ENCODE peak calls at places on chromosome 1, in four cellular contexts. C is GM12878, Y is HepG2, H is HEK293T. O is an unnamed sample.

GRCh38 chr1:150234647-150235435 is 1.1 kb downstream of the ANP32E start:
- DNase-seq in Y (peak; percentile 51), C (peak; percentile 80), H (peak; percentile 71), O (peak; percentile 86)

GRCh38 chr1:239011382-239011781 is 375.0 kb upstream of the CHRM3 start:
- DNase-seq in Y (no peak), C (no peak), H (no peak), O (no peak)

GRCh38 chr1:182684128-182684828 is at the start of gene RGS8:
- DNase-seq in H (no peak), Y (no peak), C (no peak), O (no peak)

GRCh38 chr1:182617734-182618288 is 13.6 kb upstream of the RGS16 start:
- DNase-seq in H (no peak), Y (no peak), C (no peak), O (no peak)

GRCh38 chr1:38076038-38076437 is 29.4 kb upstream of the POU3F1 start:
- DNase-seq in Y (no peak), H (peak; percentile 51), C (no peak), O (peak; percentile 64)

GRCh38 chr1:40305451-40305850 is 11.6 kb downstream of the COL9A2 start:
- DNase-seq in C (no peak), H (peak; percentile 7), Y (no peak), O (no peak)

GRCh38 chr1:94734963-94735899 is 84.9 kb upstream of the SLC44A3 start:
- DNase-seq in C (no peak), Y (no peak), H (peak; percentile 46), O (peak; percentile 20)

GRCh38 chr1:42847721-42848470 is 1.5 kb downstream of the ZNF691 start:
- DNase-seq in C (no peak), Y (no peak), H (no peak), O (no peak)

GRCh38 chr1:244971524-244972216 is 107.3 kb upstream of the HNRNPU start:
- DNase-seq in C (no peak), Y (peak; percentile 5), H (no peak), O (no peak)

GRCh38 chr1:97270508-97271307 is 549.1 kb downstream of the PTBP2 start:
- DNase-seq in H (no peak), Y (no peak), C (no peak), O (no peak)

GRCh38 chr1:97277891-97278662 is 556.5 kb downstream of the PTBP2 start:
- DNase-seq in H (no peak), C (no peak), Y (no peak), O (no peak)

GRCh38 chr1:97271906-97272788 is 550.6 kb downstream of the PTBP2 start:
- DNase-seq in Y (no peak), C (no peak), H (no peak), O (no peak)
- TF ChIP-seq TARDBP in Y (no peak), C (no peak), H (no peak), O (no peak)

DNA sequence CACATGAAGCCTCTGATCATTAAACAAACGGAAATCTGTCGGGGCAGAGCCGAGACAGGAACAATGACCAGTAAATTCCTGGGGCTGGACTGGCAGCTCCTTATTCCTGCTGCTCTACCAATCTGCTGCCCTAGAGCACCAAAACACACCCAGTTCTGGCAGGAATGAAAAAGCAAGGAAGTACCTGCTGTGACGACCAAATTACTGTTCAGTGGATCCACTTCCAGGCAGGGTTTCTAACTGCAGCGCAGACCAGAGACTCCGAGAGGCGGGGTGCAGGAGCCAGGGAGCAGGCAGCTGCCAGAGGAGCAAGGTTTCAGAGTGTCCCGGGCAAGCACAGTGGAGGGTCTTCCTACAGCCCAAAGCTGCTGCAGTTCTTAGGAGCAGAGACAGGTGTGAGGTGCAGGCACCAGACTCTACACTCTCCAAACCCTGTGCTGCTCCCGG is 32.4 kb downstream of the KANK4 start:
- DNase-seq in Y (peak; percentile 63), H (no peak), C (no peak), O (no peak)
- TF ChIP-seq TARDBP in Y (no peak), H (no peak), C (no peak), O (no peak)

DNA sequence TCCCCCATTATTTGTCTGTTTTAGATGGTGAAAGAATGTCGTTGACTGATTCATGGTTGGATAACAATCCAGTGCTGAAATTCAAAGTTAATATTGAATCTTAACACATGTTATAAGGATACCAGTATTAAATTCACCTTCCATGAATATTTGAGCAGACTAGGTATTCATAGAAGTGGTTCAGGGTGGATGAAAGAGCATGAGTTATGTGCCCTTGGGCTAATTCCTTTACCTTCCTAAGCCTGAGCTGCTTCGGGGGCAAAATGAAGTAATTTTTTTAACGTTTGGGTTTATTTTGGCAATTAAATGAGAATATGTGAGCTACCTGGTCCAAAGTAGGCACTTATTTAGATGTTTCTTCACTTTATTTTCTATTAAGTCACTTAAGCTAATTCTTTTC is 2.7 kb upstream of the PLPPR5 start:
- DNase-seq in H (no peak), Y (no peak), C (no peak), O (no peak)
- TF ChIP-seq TARDBP in H (no peak), Y (no peak), C (no peak), O (no peak)

DNA sequence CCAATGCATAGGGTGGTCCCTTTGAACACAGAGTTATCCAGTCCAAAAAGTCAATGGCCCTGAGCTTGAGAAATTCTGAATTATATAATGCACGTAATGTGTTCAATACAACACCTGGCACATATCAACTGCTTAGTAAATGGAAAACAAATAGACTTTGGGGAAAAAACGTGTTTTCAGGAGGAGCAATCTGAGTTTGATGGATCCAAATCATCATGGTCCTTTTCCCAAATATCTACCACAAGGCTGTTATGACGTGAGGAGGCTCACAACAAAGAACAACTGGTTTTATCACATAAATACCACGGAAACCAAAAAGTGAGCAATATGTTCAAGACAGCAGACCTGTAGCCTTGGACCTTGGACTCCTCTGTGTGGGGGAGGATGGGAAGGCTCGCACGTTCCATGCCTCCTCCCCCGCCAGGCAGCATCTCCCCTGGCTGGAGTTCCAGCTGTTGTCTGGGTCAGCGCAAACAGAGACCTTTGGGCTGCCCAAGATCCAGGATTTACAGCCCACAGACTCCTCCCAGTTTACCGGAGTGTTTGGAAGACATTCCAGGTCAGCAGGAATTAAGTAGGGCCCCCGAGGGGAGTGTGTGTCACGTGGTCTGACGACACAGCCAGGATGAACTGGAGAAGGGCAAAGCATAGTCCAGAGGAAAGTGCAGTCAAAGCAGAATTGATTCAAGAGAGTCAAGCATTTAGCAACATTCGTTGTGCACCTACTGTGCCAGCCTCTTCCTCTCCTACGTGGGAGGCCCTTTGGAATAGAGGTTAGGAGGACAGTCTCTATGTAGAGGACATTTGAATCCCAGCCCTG is 32.2 kb upstream of the MED18 start:
- DNase-seq in H (peak; percentile 79), Y (peak; percentile 88), C (no peak), O (peak; percentile 34)
- TF ChIP-seq TARDBP in H (no peak), Y (peak; percentile 51), C (no peak), O (no peak)

DNA sequence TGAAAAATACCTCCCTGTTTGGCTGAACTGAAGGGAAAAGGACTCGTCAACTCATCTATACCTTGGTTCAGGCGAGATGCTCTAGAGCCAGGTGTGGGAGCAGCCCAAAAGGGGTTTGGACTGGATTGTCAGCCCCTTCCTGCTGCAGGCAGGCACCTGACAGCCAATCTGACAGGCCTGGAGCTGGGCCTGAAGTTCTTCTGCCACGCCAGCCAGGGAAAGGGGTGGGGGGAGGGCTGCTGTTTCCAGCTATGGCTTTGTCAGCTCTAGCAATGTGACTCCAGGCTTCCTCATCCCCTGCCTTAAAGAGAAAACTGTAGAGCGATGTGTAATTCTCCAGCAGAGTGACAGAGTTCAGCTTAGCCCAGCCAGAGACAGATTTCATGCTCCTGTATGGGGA is 30.4 kb downstream of the WNT4 start:
- DNase-seq in Y (no peak), C (no peak), H (no peak), O (no peak)
- TF ChIP-seq TARDBP in Y (no peak), C (no peak), H (no peak), O (no peak)

DNA sequence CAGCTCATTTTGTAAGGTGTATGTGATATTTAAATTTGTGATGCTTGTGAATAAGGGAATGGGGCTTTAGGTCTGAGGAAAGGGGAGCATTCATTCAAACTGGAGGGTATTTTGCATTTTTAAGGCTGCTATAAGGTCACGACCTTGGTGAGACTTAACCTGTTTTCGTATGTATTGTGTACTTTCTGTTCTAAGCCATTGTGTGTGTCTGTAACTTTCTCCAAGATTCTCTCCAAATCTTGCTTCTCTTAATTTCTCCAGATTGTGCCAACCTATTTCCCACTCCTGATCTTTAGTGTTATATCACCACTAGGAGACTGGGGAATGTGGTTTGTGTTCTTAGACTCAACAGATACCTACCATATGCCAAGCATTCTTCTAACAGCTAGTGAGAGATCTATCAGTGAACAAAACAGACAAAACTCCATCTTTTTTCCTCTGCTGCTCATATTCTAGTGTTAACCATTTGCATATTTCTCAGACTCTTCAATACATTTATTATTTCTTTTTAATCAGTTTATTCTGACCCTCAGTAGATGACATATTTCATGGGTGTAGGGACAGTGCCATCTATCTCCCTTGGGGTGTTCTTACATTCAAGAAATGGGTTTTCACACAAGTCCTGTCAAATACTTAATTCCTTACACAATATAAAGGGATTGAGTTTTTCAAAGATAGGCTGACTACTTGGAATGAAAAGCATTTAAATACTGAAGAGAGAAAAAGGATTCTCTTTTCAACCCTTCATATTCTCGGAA is 27.5 kb downstream of the ATP1B1 start:
- DNase-seq in Y (no peak), C (no peak), H (no peak), O (no peak)
- TF ChIP-seq TARDBP in Y (no peak), C (no peak), H (no peak), O (no peak)

DNA sequence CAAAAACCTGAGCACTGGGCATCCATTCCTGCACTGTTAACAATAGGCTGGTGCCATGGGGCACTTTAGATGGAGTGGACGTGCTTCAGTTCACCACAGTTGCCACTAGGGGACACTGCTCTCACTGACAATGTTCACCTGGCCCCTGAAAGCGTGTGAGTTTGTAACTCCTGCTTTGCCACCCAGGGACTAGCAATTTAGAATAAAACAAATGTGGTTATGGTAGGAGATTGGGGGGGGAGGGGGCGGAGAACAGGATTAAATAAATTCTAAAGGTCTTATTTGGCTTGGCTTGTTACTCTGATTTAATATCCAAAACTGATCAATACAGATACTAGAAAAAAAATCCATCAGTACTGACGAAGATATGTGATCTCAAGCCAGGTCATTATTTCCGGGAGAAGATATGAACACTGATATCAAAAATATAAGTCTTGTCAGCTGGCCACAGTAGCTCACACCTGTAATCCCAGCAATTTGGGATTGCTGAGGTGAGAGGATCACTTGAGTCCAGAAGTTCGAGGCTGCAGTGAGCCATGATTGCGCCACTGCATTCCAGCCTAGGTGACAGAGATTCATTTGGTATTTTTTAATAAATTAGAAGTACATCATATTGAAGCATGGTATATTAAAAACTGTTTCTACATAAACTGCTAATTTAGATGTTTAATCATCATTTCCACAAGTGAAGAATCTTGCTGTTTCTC is 23.2 kb downstream of the INTS7 start:
- DNase-seq in C (peak; percentile 38), Y (peak; percentile 63), H (peak; percentile 85), O (peak; percentile 82)
- TF ChIP-seq TARDBP in C (no peak), Y (peak; percentile 50), H (no peak), O (no peak)

GRCh38 chr1:201693887-201694614 is 134.9 kb upstream of the IPO9 start:
- DNase-seq in H (no peak), C (no peak), Y (no peak), O (no peak)

GRCh38 chr1:201697174-201697573 is 131.8 kb upstream of the IPO9 start:
- DNase-seq in C (no peak), H (no peak), Y (no peak), O (no peak)

GRCh38 chr1:201696217-201696761 is 132.7 kb upstream of the IPO9 start:
- DNase-seq in H (no peak), C (no peak), Y (no peak), O (no peak)

GRCh38 chr1:201694615-201695335 is 134.2 kb upstream of the IPO9 start:
- DNase-seq in H (no peak), C (no peak), Y (no peak), O (no peak)

GRCh38 chr1:201695607-201696006 is 133.3 kb upstream of the IPO9 start:
- DNase-seq in H (no peak), Y (no peak), C (no peak), O (no peak)
- TF ChIP-seq TARDBP in H (no peak), Y (no peak), C (no peak), O (no peak)

O was measured in K562.